ENCODE peak calls at places on chromosomes 1 and 21, in nine cellular contexts. G is tibial artery; S is stomach; I is CD4-positive, alpha-beta T cell; D is brain microvascular endothelial cell; N is IMR-90; K is breast epithelium; R is AG04450; C is kidney. U is an unnamed sample.

GRCh38 chr1:17658837-17659236 is 96.3 kb upstream of the ACTL8 start:
- DNase-seq in G (no peak), S (no peak), I (no peak), D (no peak), N (no peak), K (no peak), R (no peak), C (no peak), U (no peak)

GRCh38 chr1:16451868-16452528 is 11.5 kb downstream of the NECAP2 start:
- DNase-seq in G (peak), S (no peak), I (no peak), D (no peak), N (no peak), K (no peak), R (no peak), C (no peak), U (no peak)

GRCh38 chr1:235111107-235111506 is 17.5 kb downstream of the TOMM20 start:
- DNase-seq in G (no peak), S (no peak), I (no peak), D (no peak), N (no peak), K (no peak), R (no peak), C (no peak), U (no peak)

GRCh38 chr1:37338658-37339057 is 135.7 kb upstream of the ZC3H12A start:
- DNase-seq in G (peak), S (no peak), I (no peak), D (no peak), N (no peak), K (no peak), R (no peak), C (no peak), U (no peak)

GRCh38 chr1:12593621-12594066 is 24.4 kb downstream of the DHRS3 start:
- DNase-seq in G (peak), S (no peak), I (no peak), D (peak), N (peak), K (no peak), R (no peak), C (no peak), U (peak)

GRCh38 chr1:233328661-233329498 is 1.4 kb downstream of the MAP3K21 start:
- DNase-seq in G (no peak), S (peak), I (no peak), D (no peak), N (no peak), K (no peak), R (no peak), C (peak), U (no peak)

GRCh38 chr1:15296602-15297321 is 49.7 kb downstream of the FHAD1 start:
- DNase-seq in G (no peak), S (no peak), I (no peak), D (no peak), N (peak), K (no peak), R (no peak), C (peak), U (no peak)

GRCh38 chr1:203627819-203628184 is 1.2 kb downstream of the ATP2B4 start:
- DNase-seq in G (no peak), S (peak), I (no peak), D (no peak), N (no peak), K (no peak), R (no peak), C (peak), U (no peak)

GRCh38 chr1:41480204-41481108 is 4.0 kb downstream of the EDN2 start:
- DNase-seq in G (no peak), S (no peak), I (no peak), D (no peak), N (no peak), K (no peak), R (no peak), C (peak), U (no peak)

GRCh38 chr1:54125671-54126070 is 27.1 kb downstream of the CDCP2 start:
- DNase-seq in G (no peak), S (peak), I (no peak), D (no peak), N (peak), K (no peak), R (no peak), C (no peak), U (peak)

GRCh38 chr1:204128464-204128963 is 23.3 kb downstream of the ETNK2 start:
- DNase-seq in G (no peak), S (no peak), I (no peak), D (no peak), N (no peak), K (no peak), R (no peak), C (no peak), U (no peak)

GRCh38 chr1:52454779-52455178 is 50.4 kb downstream of the PRPF38A start:
- DNase-seq in G (no peak), S (no peak), I (no peak), D (no peak), N (no peak), K (no peak), R (no peak), C (no peak), U (no peak)

GRCh38 chr1:148367596-148367995 is 115.5 kb downstream of the PPIAL4G start:
- DNase-seq in G (no peak), S (no peak), I (no peak), D (no peak), N (no peak), K (no peak), R (no peak), C (no peak), U (no peak)

GRCh38 chr1:98749152-98749756 is 87.7 kb downstream of the SNX7 start:
- DNase-seq in G (no peak), S (no peak), I (no peak), D (no peak), N (peak), K (no peak), R (no peak), C (no peak), U (no peak)

GRCh38 chr1:207424570-207425131 is 29.5 kb upstream of the CR2 start:
- DNase-seq in G (no peak), S (no peak), I (no peak), D (no peak), N (no peak), K (no peak), R (no peak), C (peak), U (no peak)

GRCh38 chr1:43949663-43950062 is 2.9 kb downstream of the IPO13 start:
- DNase-seq in G (no peak), S (no peak), I (no peak), D (no peak), N (no peak), K (no peak), R (no peak), C (no peak), U (no peak)

GRCh38 chr1:210260087-210260486 is 27.5 kb downstream of the SERTAD4 start:
- DNase-seq in G (no peak), S (no peak), I (no peak), D (no peak), N (no peak), K (no peak), R (no peak), C (no peak), U (no peak)

GRCh38 chr1:3463013-3463385 is 8.5 kb downstream of the ARHGEF16 start:
- DNase-seq in G (no peak), S (no peak), I (no peak), D (no peak), N (no peak), K (no peak), R (no peak), C (peak), U (no peak)

DNA sequence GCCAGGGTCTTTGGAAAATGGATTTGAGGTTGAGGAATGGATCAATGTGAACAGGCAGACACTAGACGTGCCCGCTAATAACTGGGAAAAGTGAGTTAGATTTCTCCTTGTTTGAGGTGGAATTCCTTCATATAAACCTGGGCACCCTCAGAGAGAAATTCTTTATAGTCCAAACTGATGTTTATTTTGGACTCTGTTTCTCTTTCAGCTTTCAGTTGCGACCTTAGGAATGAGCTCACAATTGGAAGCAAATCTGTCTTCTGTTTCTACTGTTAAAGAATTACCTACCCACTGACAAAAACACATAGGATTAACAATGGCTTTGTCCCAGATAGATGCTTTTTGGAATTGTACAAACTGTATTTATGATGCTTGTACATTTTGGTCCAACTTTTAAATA is 123.2 kb downstream of the LYPLAL1 start:
- DNase-seq in G (no peak), S (no peak), I (no peak), D (no peak), N (no peak), K (no peak), R (no peak), C (no peak), U (no peak)
- H3K27ac ChIP-seq in G (peak), S (peak), I (no peak), D (no peak), N (peak), K (peak), R (peak), C (no peak), U (no peak)

GRCh38 chr1:153880962-153881361 is 41.8 kb downstream of the GATAD2B start:
- DNase-seq in G (peak), S (peak), I (peak), D (peak), N (peak), K (peak), R (peak), C (peak), U (peak)
- H3K27ac ChIP-seq in G (no peak), S (peak), I (no peak), D (peak), N (no peak), K (no peak), R (peak), C (peak), U (peak)

GRCh38 chr21:34793471-34793870 is 124.7 kb downstream of the CLIC6 start:
- DNase-seq in G (no peak), S (no peak), I (no peak), D (no peak), N (no peak), K (no peak), R (no peak), C (no peak), U (no peak)

GRCh38 chr21:34795152-34796141 is 126.7 kb downstream of the CLIC6 start:
- DNase-seq in G (no peak), S (peak), I (no peak), D (no peak), N (peak), K (no peak), R (no peak), C (no peak), U (no peak)

GRCh38 chr21:34796518-34797201 is 127.9 kb downstream of the CLIC6 start:
- DNase-seq in G (no peak), S (no peak), I (no peak), D (no peak), N (no peak), K (no peak), R (no peak), C (no peak), U (no peak)

GRCh38 chr21:34792504-34793089 is 123.8 kb downstream of the CLIC6 start:
- DNase-seq in G (no peak), S (no peak), I (no peak), D (no peak), N (no peak), K (no peak), R (no peak), C (no peak), U (no peak)

GRCh38 chr21:34794686-34795085 is 125.9 kb downstream of the CLIC6 start:
- DNase-seq in G (no peak), S (no peak), I (no peak), D (no peak), N (no peak), K (no peak), R (no peak), C (no peak), U (no peak)
- H3K27ac ChIP-seq in G (peak), S (peak), I (no peak), D (peak), N (peak), K (peak), R (peak), C (no peak), U (no peak)

GRCh38 chr1:31005617-31006166 is 59.8 kb downstream of the PUM1 start:
- DNase-seq in G (no peak), S (no peak), I (no peak), D (no peak), N (no peak), K (no peak), R (no peak), C (no peak), U (no peak)
- H3K27ac ChIP-seq in G (no peak), S (no peak), I (no peak), D (no peak), N (peak), K (no peak), R (no peak), C (no peak), U (no peak)

GRCh38 chr1:46401964-46402626 is 8.0 kb downstream of the FAAH start:
- DNase-seq in G (peak), S (peak), I (no peak), D (peak), N (peak), K (peak), R (peak), C (peak), U (peak)
- H3K27ac ChIP-seq in G (peak), S (peak), I (no peak), D (no peak), N (no peak), K (peak), R (no peak), C (no peak), U (peak)

GRCh38 chr1:152752225-152752624 is 5.6 kb upstream of the KPRP start:
- DNase-seq in G (no peak), S (no peak), I (no peak), D (peak), N (peak), K (no peak), R (no peak), C (no peak), U (no peak)
- H3K27ac ChIP-seq in G (no peak), S (no peak), I (no peak), D (no peak), N (no peak), K (no peak), R (no peak), C (no peak), U (no peak)

DNA sequence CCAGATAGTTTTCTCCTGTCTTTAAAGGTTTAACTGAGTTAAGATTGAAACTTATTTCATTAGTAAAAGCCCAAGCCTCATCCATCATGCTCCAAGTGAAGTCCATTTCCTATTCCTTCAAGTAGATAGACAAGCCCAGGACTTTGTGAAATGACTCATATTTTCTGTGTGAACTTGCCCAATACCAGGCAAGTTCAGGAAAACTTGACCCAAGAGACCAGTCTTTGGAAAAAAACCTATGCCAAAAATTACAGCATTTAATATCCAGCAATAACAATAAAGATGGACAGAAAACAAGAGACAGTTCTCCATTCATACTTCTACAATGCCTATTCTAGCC is 405 bp upstream of the RAB29 start:
- DNase-seq in G (no peak), S (no peak), I (no peak), D (peak), N (peak), K (no peak), R (no peak), C (no peak), U (no peak)
- H3K27ac ChIP-seq in G (peak), S (peak), I (peak), D (peak), N (no peak), K (peak), R (no peak), C (no peak), U (no peak)

GRCh38 chr1:174912243-174912642 is 87.5 kb upstream of the CACYBP start:
- DNase-seq in G (no peak), S (no peak), I (no peak), D (no peak), N (no peak), K (no peak), R (no peak), C (no peak), U (no peak)
- H3K27ac ChIP-seq in G (no peak), S (no peak), I (no peak), D (no peak), N (no peak), K (no peak), R (no peak), C (no peak), U (no peak)

GRCh38 chr1:222820159-222820732 is 5.4 kb downstream of the DISP1 start:
- DNase-seq in G (no peak), S (no peak), I (no peak), D (no peak), N (no peak), K (no peak), R (no peak), C (no peak), U (no peak)

GRCh38 chr1:222815367-222815765 is 527 bp downstream of the DISP1 start:
- DNase-seq in G (no peak), S (no peak), I (peak), D (peak), N (no peak), K (peak), R (no peak), C (no peak), U (no peak)

GRCh38 chr1:222821239-222821638 is 6.4 kb downstream of the DISP1 start:
- DNase-seq in G (no peak), S (no peak), I (no peak), D (no peak), N (peak), K (no peak), R (no peak), C (no peak), U (no peak)

GRCh38 chr1:222817529-222817928 is 2.7 kb downstream of the DISP1 start:
- DNase-seq in G (peak), S (no peak), I (no peak), D (peak), N (peak), K (no peak), R (peak), C (no peak), U (no peak)

GRCh38 chr1:222818171-222818570 is 3.3 kb downstream of the DISP1 start:
- DNase-seq in G (no peak), S (no peak), I (no peak), D (no peak), N (no peak), K (no peak), R (no peak), C (no peak), U (no peak)
- H3K27ac ChIP-seq in G (peak), S (peak), I (no peak), D (peak), N (no peak), K (peak), R (no peak), C (no peak), U (no peak)